ENCODE peak calls at places on chromosomes 11 and 22, in five cellular contexts. V is KG1; E is naive thymus-derived CD4-positive, alpha-beta T cell; M is WTC11; F is amniotic stem cell. X is an unnamed sample.
A peak's percentile ranks its signal among the peaks of the same experiment; 100 is the strongest.

GRCh38 chr22:21688706-21689381 is 23.0 kb downstream of the PPIL2 start:
- DNase-seq in V (no peak), E (no peak), M (no peak), F (no peak), X (no peak)

GRCh38 chr11:106553304-106553703 is 465.0 kb downstream of the GUCY1A2 start:
- DNase-seq in V (no peak), E (no peak), M (peak; percentile 10), F (no peak), X (no peak)

GRCh38 chr11:128323381-128323780 is 264.0 kb downstream of the ETS1 start:
- DNase-seq in V (no peak), E (peak; percentile 60), M (no peak), F (no peak), X (peak; percentile 82)

GRCh38 chr11:61331636-61332035 is 1.3 kb downstream of the DDB1 start:
- DNase-seq in V (no peak), E (no peak), M (no peak), F (no peak), X (no peak)

GRCh38 chr11:132258865-132259264 is 888.5 kb downstream of the NTM start:
- DNase-seq in V (no peak), E (no peak), M (no peak), F (no peak), X (no peak)

GRCh38 chr11:87173185-87174039 is 135.7 kb downstream of the TMEM135 start:
- DNase-seq in V (no peak), E (no peak), M (no peak), F (no peak), X (no peak)

GRCh38 chr22:30302810-30303138 is 13.5 kb upstream of the CASTOR1 start:
- DNase-seq in V (no peak), E (no peak), M (no peak), F (no peak), X (no peak)

GRCh38 chr11:36774603-36775002 is 176.6 kb upstream of the RAG2 start:
- DNase-seq in V (no peak), E (no peak), M (no peak), F (no peak), X (no peak)

GRCh38 chr22:23536821-23537345 is 43.2 kb downstream of the IGLL1 start:
- DNase-seq in V (no peak), E (no peak), M (no peak), F (no peak), X (no peak)

GRCh38 chr11:119573858-119574257 is 150.9 kb upstream of the THY1 start:
- DNase-seq in V (no peak), E (no peak), M (no peak), F (no peak), X (no peak)

GRCh38 chr22:19061471-19062138 is 60.6 kb downstream of the DGCR2 start:
- DNase-seq in V (no peak), E (no peak), M (no peak), F (no peak), X (no peak)

GRCh38 chr22:39267966-39268365 is 23.2 kb upstream of the PDGFB start:
- DNase-seq in V (no peak), E (no peak), M (no peak), F (no peak), X (no peak)

GRCh38 chr11:2929511-2929879 is 275 bp upstream of the PHLDA2 start:
- DNase-seq in V (no peak), E (no peak), M (peak; percentile 43), F (peak; percentile 22), X (no peak)

GRCh38 chr22:30460147-30460546 is 11.7 kb downstream of the SEC14L3 start:
- DNase-seq in V (no peak), E (no peak), M (no peak), F (no peak), X (no peak)

GRCh38 chr11:67267188-67268035 is 1.1 kb downstream of the GRK2 start:
- DNase-seq in V (no peak), E (peak; percentile 32), M (no peak), F (no peak), X (peak; percentile 49)

GRCh38 chr11:82682003-82682751 is 51.5 kb downstream of the FAM181B start:
- DNase-seq in V (peak; percentile 63), E (peak; percentile 38), M (peak; percentile 13), F (peak; percentile 54), X (peak; percentile 63)

GRCh38 chr11:12547953-12548650 is 126.1 kb upstream of the TEAD1 start:
- DNase-seq in V (no peak), E (no peak), M (no peak), F (no peak), X (no peak)

GRCh38 chr22:38611559-38611958 is 41.6 kb upstream of the DMC1 start:
- DNase-seq in V (no peak), E (no peak), M (no peak), F (no peak), X (no peak)

GRCh38 chr11:119592642-119593041 is 136.4 kb downstream of the NECTIN1 start:
- DNase-seq in V (no peak), E (no peak), M (no peak), F (no peak), X (no peak)

GRCh38 chr11:133825666-133826065 is 19.6 kb downstream of the SPATA19 start:
- DNase-seq in V (no peak), E (no peak), M (no peak), F (no peak), X (no peak)

GRCh38 chr11:15826826-15827225 is 529.5 kb downstream of the SOX6 start:
- DNase-seq in V (no peak), E (no peak), M (peak; percentile 93), F (no peak), X (no peak)

GRCh38 chr11:76892305-76892704 is 31.6 kb downstream of the ACER3 start:
- DNase-seq in V (no peak), E (no peak), M (no peak), F (no peak), X (no peak)